ENCODE peak calls at places on chromosomes 4 and X, in ten cellular contexts. One of them, this sample, is unnamed.

GRCh38 chr4:147984065-147984777 is 252.3 kb downstream of the ARHGAP10 start:
- DNase-seq in GM12878: no peak
- DNase-seq in fibroblast of lung: peak
- DNase-seq in esophagus muscularis mucosa: no peak
- DNase-seq in suprapubic skin: no peak
- DNase-seq in GM23338: peak
- DNase-seq in endodermal cell: peak
- DNase-seq in prostate gland: no peak
- DNase-seq in endothelial cell of umbilical vein: peak
- DNase-seq in transverse colon: peak
- DNase-seq in this sample: no peak

GRCh38 chr4:1171306-1172227 is 816 bp downstream of the SPON2 start:
- DNase-seq in GM12878: no peak
- DNase-seq in fibroblast of lung: no peak
- DNase-seq in esophagus muscularis mucosa: peak
- DNase-seq in suprapubic skin: no peak
- DNase-seq in GM23338: peak
- DNase-seq in endodermal cell: peak
- DNase-seq in prostate gland: no peak
- DNase-seq in endothelial cell of umbilical vein: no peak
- DNase-seq in transverse colon: peak
- DNase-seq in this sample: peak

GRCh38 chr4:141713771-141714445 is 77.5 kb downstream of the IL15 start:
- DNase-seq in GM12878: no peak
- DNase-seq in fibroblast of lung: peak
- DNase-seq in esophagus muscularis mucosa: no peak
- DNase-seq in suprapubic skin: no peak
- DNase-seq in GM23338: peak
- DNase-seq in endodermal cell: peak
- DNase-seq in prostate gland: no peak
- DNase-seq in endothelial cell of umbilical vein: peak
- DNase-seq in transverse colon: no peak
- DNase-seq in this sample: no peak

GRCh38 chrX:26783512-26784225 is 567.7 kb downstream of the MAGEB5 start:
- DNase-seq in GM12878: no peak
- DNase-seq in fibroblast of lung: peak
- DNase-seq in esophagus muscularis mucosa: no peak
- DNase-seq in suprapubic skin: no peak
- DNase-seq in GM23338: peak
- DNase-seq in endodermal cell: peak
- DNase-seq in prostate gland: no peak
- DNase-seq in endothelial cell of umbilical vein: peak
- DNase-seq in transverse colon: no peak
- DNase-seq in this sample: no peak

GRCh38 chr4:54255881-54256280 is 26.8 kb downstream of the PDGFRA start:
- DNase-seq in GM12878: no peak
- DNase-seq in fibroblast of lung: peak
- DNase-seq in esophagus muscularis mucosa: peak
- DNase-seq in suprapubic skin: no peak
- DNase-seq in GM23338: no peak
- DNase-seq in endodermal cell: no peak
- DNase-seq in prostate gland: no peak
- DNase-seq in endothelial cell of umbilical vein: no peak
- DNase-seq in transverse colon: no peak
- DNase-seq in this sample: no peak

GRCh38 chr4:123127218-123127617 is 204.8 kb upstream of the NUDT6 start:
- DNase-seq in GM12878: no peak
- DNase-seq in fibroblast of lung: peak
- DNase-seq in esophagus muscularis mucosa: no peak
- DNase-seq in suprapubic skin: no peak
- DNase-seq in GM23338: no peak
- DNase-seq in endodermal cell: no peak
- DNase-seq in prostate gland: no peak
- DNase-seq in endothelial cell of umbilical vein: peak
- DNase-seq in transverse colon: no peak
- DNase-seq in this sample: no peak

GRCh38 chrX:40933132-40934078 is 151.8 kb upstream of the USP9X start:
- DNase-seq in GM12878: peak
- DNase-seq in fibroblast of lung: peak
- DNase-seq in esophagus muscularis mucosa: no peak
- DNase-seq in suprapubic skin: no peak
- DNase-seq in GM23338: no peak
- DNase-seq in endodermal cell: no peak
- DNase-seq in prostate gland: no peak
- DNase-seq in endothelial cell of umbilical vein: peak
- DNase-seq in transverse colon: no peak
- DNase-seq in this sample: no peak

GRCh38 chrX:2464677-2465166 is 36.1 kb downstream of the DHRSX start:
- DNase-seq in GM12878: no peak
- DNase-seq in fibroblast of lung: peak
- DNase-seq in esophagus muscularis mucosa: no peak
- DNase-seq in suprapubic skin: no peak
- DNase-seq in GM23338: peak
- DNase-seq in endodermal cell: peak
- DNase-seq in prostate gland: no peak
- DNase-seq in endothelial cell of umbilical vein: no peak
- DNase-seq in transverse colon: no peak
- DNase-seq in this sample: no peak

GRCh38 chrX:13816899-13817298 is at the start of gene GPM6B:
- DNase-seq in GM12878: no peak
- DNase-seq in fibroblast of lung: no peak
- DNase-seq in esophagus muscularis mucosa: no peak
- DNase-seq in suprapubic skin: no peak
- DNase-seq in GM23338: peak
- DNase-seq in endodermal cell: no peak
- DNase-seq in prostate gland: no peak
- DNase-seq in endothelial cell of umbilical vein: no peak
- DNase-seq in transverse colon: no peak
- DNase-seq in this sample: no peak

GRCh38 chrX:68694429-68695205 is 47.2 kb downstream of the STARD8 start:
- DNase-seq in GM12878: no peak
- DNase-seq in fibroblast of lung: no peak
- DNase-seq in esophagus muscularis mucosa: no peak
- DNase-seq in suprapubic skin: no peak
- DNase-seq in GM23338: no peak
- DNase-seq in endodermal cell: no peak
- DNase-seq in prostate gland: no peak
- DNase-seq in endothelial cell of umbilical vein: no peak
- DNase-seq in transverse colon: no peak
- DNase-seq in this sample: no peak

GRCh38 chrX:103398321-103398937 is 22.1 kb downstream of the BEX3 start:
- DNase-seq in GM12878: no peak
- DNase-seq in fibroblast of lung: peak
- DNase-seq in esophagus muscularis mucosa: no peak
- DNase-seq in suprapubic skin: no peak
- DNase-seq in GM23338: no peak
- DNase-seq in endodermal cell: no peak
- DNase-seq in prostate gland: no peak
- DNase-seq in endothelial cell of umbilical vein: peak
- DNase-seq in transverse colon: no peak
- DNase-seq in this sample: no peak

GRCh38 chr4:80184791-80185756 is 12.2 kb upstream of the PRDM8 start:
- DNase-seq in GM12878: no peak
- DNase-seq in fibroblast of lung: no peak
- DNase-seq in esophagus muscularis mucosa: peak
- DNase-seq in suprapubic skin: no peak
- DNase-seq in GM23338: peak
- DNase-seq in endodermal cell: peak
- DNase-seq in prostate gland: no peak
- DNase-seq in endothelial cell of umbilical vein: no peak
- DNase-seq in transverse colon: peak
- DNase-seq in this sample: peak

GRCh38 chr4:11949355-11949754 is 520.7 kb upstream of the HS3ST1 start:
- DNase-seq in GM12878: no peak
- DNase-seq in fibroblast of lung: no peak
- DNase-seq in esophagus muscularis mucosa: no peak
- DNase-seq in suprapubic skin: no peak
- DNase-seq in GM23338: no peak
- DNase-seq in endodermal cell: no peak
- DNase-seq in prostate gland: no peak
- DNase-seq in endothelial cell of umbilical vein: no peak
- DNase-seq in transverse colon: no peak
- DNase-seq in this sample: no peak

GRCh38 chr4:11954093-11954492 is 525.4 kb upstream of the HS3ST1 start:
- DNase-seq in GM12878: no peak
- DNase-seq in fibroblast of lung: peak
- DNase-seq in esophagus muscularis mucosa: no peak
- DNase-seq in suprapubic skin: no peak
- DNase-seq in GM23338: peak
- DNase-seq in endodermal cell: peak
- DNase-seq in prostate gland: no peak
- DNase-seq in endothelial cell of umbilical vein: peak
- DNase-seq in transverse colon: peak
- DNase-seq in this sample: no peak
- TF ChIP-seq CTCF in GM12878: peak
- TF ChIP-seq CTCF in fibroblast of lung: peak
- TF ChIP-seq CTCF in esophagus muscularis mucosa: peak
- TF ChIP-seq CTCF in suprapubic skin: no peak
- TF ChIP-seq CTCF in GM23338: peak
- TF ChIP-seq CTCF in endodermal cell: peak
- TF ChIP-seq CTCF in prostate gland: peak
- TF ChIP-seq CTCF in endothelial cell of umbilical vein: peak
- TF ChIP-seq CTCF in transverse colon: peak
- TF ChIP-seq CTCF in this sample: no peak

DNA sequence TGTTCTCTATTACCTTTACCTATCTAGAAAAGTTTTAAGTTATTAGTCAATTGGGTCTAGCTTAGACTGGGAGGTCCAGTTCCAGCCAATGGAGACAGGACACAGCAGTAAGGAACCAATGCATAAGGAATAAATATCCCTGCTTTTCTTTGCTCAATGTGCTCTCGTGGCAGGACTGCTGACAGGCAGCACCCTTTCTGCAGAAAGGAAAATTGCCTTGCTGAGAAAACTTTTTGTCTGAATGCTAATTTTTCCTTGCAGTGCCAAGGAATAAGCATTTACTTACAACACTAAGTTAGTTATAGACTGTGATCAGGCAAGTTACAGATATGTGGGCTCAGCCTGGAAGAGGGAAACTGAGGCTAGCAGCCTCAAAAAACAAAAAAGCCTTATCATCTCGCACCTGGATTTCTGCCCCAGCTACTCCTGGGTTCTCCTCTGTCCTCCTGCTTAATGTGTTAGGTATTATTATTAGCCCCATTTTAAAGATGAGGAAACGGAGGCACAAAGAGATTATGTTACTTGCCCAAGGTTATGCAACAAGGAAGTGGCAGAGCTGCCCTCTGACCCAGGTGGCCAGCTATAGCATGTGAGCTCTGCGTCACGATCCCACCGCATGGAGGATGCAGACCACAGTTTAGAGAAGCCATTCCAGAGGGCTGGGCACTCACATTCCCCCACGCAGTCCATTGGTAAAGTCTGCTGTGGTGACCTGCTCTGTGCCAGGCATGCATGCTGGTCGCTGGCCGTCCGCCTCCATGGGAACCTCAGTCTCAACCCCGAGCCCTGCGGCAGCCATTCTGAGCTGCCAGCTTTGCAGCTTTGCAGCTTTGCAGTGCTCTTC is 40.5 kb upstream of the C4orf50 start:
- DNase-seq in GM12878: no peak
- DNase-seq in fibroblast of lung: no peak
- DNase-seq in esophagus muscularis mucosa: no peak
- DNase-seq in suprapubic skin: no peak
- DNase-seq in GM23338: no peak
- DNase-seq in endodermal cell: no peak
- DNase-seq in prostate gland: no peak
- DNase-seq in endothelial cell of umbilical vein: no peak
- DNase-seq in transverse colon: no peak
- DNase-seq in this sample: no peak
- H3K27ac ChIP-seq in GM12878: no peak
- H3K27ac ChIP-seq in fibroblast of lung: no peak
- H3K27ac ChIP-seq in esophagus muscularis mucosa: no peak
- H3K27ac ChIP-seq in suprapubic skin: no peak
- H3K27ac ChIP-seq in GM23338: no peak
- H3K27ac ChIP-seq in endodermal cell: no peak
- H3K27ac ChIP-seq in prostate gland: no peak
- H3K27ac ChIP-seq in endothelial cell of umbilical vein: no peak
- H3K27ac ChIP-seq in transverse colon: no peak
- H3K27ac ChIP-seq in this sample: no peak

GRCh38 chr4:153111426-153112070 is 92.7 kb upstream of the TRIM2 start:
- DNase-seq in GM12878: no peak
- DNase-seq in fibroblast of lung: no peak
- DNase-seq in esophagus muscularis mucosa: no peak
- DNase-seq in suprapubic skin: no peak
- DNase-seq in GM23338: no peak
- DNase-seq in endodermal cell: no peak
- DNase-seq in prostate gland: no peak
- DNase-seq in endothelial cell of umbilical vein: no peak
- DNase-seq in transverse colon: no peak
- DNase-seq in this sample: no peak

GRCh38 chr4:153110739-153111138 is 93.5 kb upstream of the TRIM2 start:
- DNase-seq in GM12878: no peak
- DNase-seq in fibroblast of lung: no peak
- DNase-seq in esophagus muscularis mucosa: no peak
- DNase-seq in suprapubic skin: no peak
- DNase-seq in GM23338: no peak
- DNase-seq in endodermal cell: no peak
- DNase-seq in prostate gland: no peak
- DNase-seq in endothelial cell of umbilical vein: no peak
- DNase-seq in transverse colon: no peak
- DNase-seq in this sample: no peak

GRCh38 chr4:153112071-153112460 is 92.2 kb upstream of the TRIM2 start:
- DNase-seq in GM12878: no peak
- DNase-seq in fibroblast of lung: no peak
- DNase-seq in esophagus muscularis mucosa: no peak
- DNase-seq in suprapubic skin: no peak
- DNase-seq in GM23338: no peak
- DNase-seq in endodermal cell: no peak
- DNase-seq in prostate gland: no peak
- DNase-seq in endothelial cell of umbilical vein: no peak
- DNase-seq in transverse colon: peak
- DNase-seq in this sample: no peak

GRCh38 chr4:153107246-153107645 is 97.0 kb upstream of the TRIM2 start:
- DNase-seq in GM12878: no peak
- DNase-seq in fibroblast of lung: no peak
- DNase-seq in esophagus muscularis mucosa: no peak
- DNase-seq in suprapubic skin: no peak
- DNase-seq in GM23338: no peak
- DNase-seq in endodermal cell: no peak
- DNase-seq in prostate gland: no peak
- DNase-seq in endothelial cell of umbilical vein: no peak
- DNase-seq in transverse colon: no peak
- DNase-seq in this sample: no peak

GRCh38 chr4:153109296-153109868 is 94.9 kb upstream of the TRIM2 start:
- DNase-seq in GM12878: no peak
- DNase-seq in fibroblast of lung: no peak
- DNase-seq in esophagus muscularis mucosa: no peak
- DNase-seq in suprapubic skin: no peak
- DNase-seq in GM23338: no peak
- DNase-seq in endodermal cell: no peak
- DNase-seq in prostate gland: no peak
- DNase-seq in endothelial cell of umbilical vein: no peak
- DNase-seq in transverse colon: no peak
- DNase-seq in this sample: no peak
- TF ChIP-seq CTCF in GM12878: no peak
- TF ChIP-seq CTCF in fibroblast of lung: no peak
- TF ChIP-seq CTCF in esophagus muscularis mucosa: no peak
- TF ChIP-seq CTCF in suprapubic skin: no peak
- TF ChIP-seq CTCF in GM23338: no peak
- TF ChIP-seq CTCF in endodermal cell: no peak
- TF ChIP-seq CTCF in prostate gland: no peak
- TF ChIP-seq CTCF in endothelial cell of umbilical vein: no peak
- TF ChIP-seq CTCF in transverse colon: no peak
- TF ChIP-seq CTCF in this sample: no peak

GRCh38 chr4:140427919-140428471 is 547 bp upstream of the CLGN start:
- DNase-seq in GM12878: no peak
- DNase-seq in fibroblast of lung: peak
- DNase-seq in esophagus muscularis mucosa: no peak
- DNase-seq in suprapubic skin: no peak
- DNase-seq in GM23338: peak
- DNase-seq in endodermal cell: no peak
- DNase-seq in prostate gland: no peak
- DNase-seq in endothelial cell of umbilical vein: no peak
- DNase-seq in transverse colon: no peak
- DNase-seq in this sample: no peak
- H3K27ac ChIP-seq in GM12878: no peak
- H3K27ac ChIP-seq in fibroblast of lung: no peak
- H3K27ac ChIP-seq in esophagus muscularis mucosa: peak
- H3K27ac ChIP-seq in suprapubic skin: no peak
- H3K27ac ChIP-seq in GM23338: no peak
- H3K27ac ChIP-seq in endodermal cell: no peak
- H3K27ac ChIP-seq in prostate gland: peak
- H3K27ac ChIP-seq in endothelial cell of umbilical vein: no peak
- H3K27ac ChIP-seq in transverse colon: peak
- H3K27ac ChIP-seq in this sample: no peak